ENCODE peak calls at places on chromosomes 12 and 14, in seven cellular contexts. L, F, R, W, T, C and M are unnamed samples.

GRCh38 chr12:105561981-105562726 is 231.7 kb downstream of the C12orf75 start:
- DNase-seq in L (no peak), F (peak), R (no peak), W (peak), T (no peak), C (no peak), M (no peak)

GRCh38 chr12:40802656-40803055 is 110.4 kb downstream of the CNTN1 start:
- DNase-seq in L (no peak), F (no peak), R (no peak), W (peak), T (no peak), C (no peak), M (peak)

GRCh38 chr12:70451528-70451927 is 85.4 kb downstream of the KCNMB4 start:
- DNase-seq in L (no peak), F (no peak), R (no peak), W (no peak), T (no peak), C (no peak), M (no peak)

GRCh38 chr12:93669452-93669851 is 7.7 kb upstream of the CRADD start:
- DNase-seq in L (no peak), F (no peak), R (no peak), W (no peak), T (no peak), C (no peak), M (no peak)

GRCh38 chr12:57735952-57736742 is 2.4 kb downstream of the AGAP2 start:
- DNase-seq in L (peak), F (no peak), R (no peak), W (peak), T (no peak), C (no peak), M (peak)

GRCh38 chr12:2242206-2242605 is 189.4 kb downstream of the CACNA1C start:
- DNase-seq in L (no peak), F (no peak), R (no peak), W (no peak), T (no peak), C (no peak), M (no peak)

GRCh38 chr12:101021911-101022388 is 188.1 kb downstream of the SLC5A8 start:
- DNase-seq in L (no peak), F (no peak), R (no peak), W (peak), T (no peak), C (no peak), M (no peak)

GRCh38 chr14:75295061-75295461 is 16.4 kb downstream of the FOS start:
- DNase-seq in L (peak), F (no peak), R (no peak), W (peak), T (peak), C (peak), M (no peak)

GRCh38 chr14:55814873-55815272 is 234.9 kb downstream of the KTN1 start:
- DNase-seq in L (no peak), F (no peak), R (no peak), W (peak), T (no peak), C (no peak), M (no peak)

GRCh38 chr12:106233011-106233410 is 14.8 kb downstream of the CKAP4 start:
- DNase-seq in L (no peak), F (no peak), R (no peak), W (no peak), T (no peak), C (no peak), M (no peak)

GRCh38 chr12:15684896-15685658 is 104.1 kb downstream of the EPS8 start:
- DNase-seq in L (no peak), F (no peak), R (no peak), W (no peak), T (no peak), C (no peak), M (no peak)